ENCODE peak calls at places on chromosomes 12 and 14, in seven cellular contexts. N is breast epithelium, Y is pancreas, X is K562, Z is AG04450, V is sigmoid colon, T is cardiac muscle cell. O is an unnamed sample.

GRCh38 chr12:132190012-132190755 is 45.9 kb downstream of the NOC4L start:
- DNase-seq in N (no peak), Y (no peak), X (no peak), Z (no peak), V (no peak), T (peak; percentile 48), O (no peak)

GRCh38 chr12:65858831-65859230 is 34.5 kb downstream of the HMGA2 start:
- DNase-seq in N (no peak), Y (no peak), X (no peak), Z (no peak), V (no peak), T (no peak), O (no peak)

GRCh38 chr12:61993734-61994345 is 266.4 kb upstream of the USP15 start:
- DNase-seq in N (no peak), Y (no peak), X (peak; percentile 9), Z (no peak), V (no peak), T (peak; percentile 62), O (no peak)

GRCh38 chr12:17304503-17305347 is 698.8 kb upstream of the LMO3 start:
- DNase-seq in N (no peak), Y (no peak), X (no peak), Z (no peak), V (no peak), T (no peak), O (no peak)

GRCh38 chr12:112798019-112798760 is 6.6 kb downstream of the RPH3A start:
- DNase-seq in N (no peak), Y (no peak), X (no peak), Z (no peak), V (no peak), T (no peak), O (no peak)

GRCh38 chr14:60328588-60328987 is 79.6 kb downstream of the PPM1A start:
- DNase-seq in N (no peak), Y (no peak), X (no peak), Z (no peak), V (no peak), T (peak; percentile 23), O (no peak)

GRCh38 chr14:45838597-45838996 is 585.6 kb upstream of the MIS18BP1 start:
- DNase-seq in N (no peak), Y (no peak), X (no peak), Z (no peak), V (no peak), T (peak; percentile 2), O (no peak)

GRCh38 chr14:81565441-81566290 is 32.0 kb upstream of the SEL1L start:
- DNase-seq in N (no peak), Y (no peak), X (peak; percentile 16), Z (no peak), V (no peak), T (peak; percentile 50), O (no peak)

GRCh38 chr12:113445544-113446176 is 23.5 kb downstream of the SDSL start:
- DNase-seq in N (no peak), Y (no peak), X (no peak), Z (no peak), V (no peak), T (no peak), O (no peak)

GRCh38 chr12:102527256-102527720 is 46.9 kb upstream of the IGF1 start:
- DNase-seq in N (no peak), Y (no peak), X (no peak), Z (peak; percentile 15), V (no peak), T (no peak), O (no peak)

GRCh38 chr12:132204064-132204821 is 60.0 kb downstream of the NOC4L start:
- DNase-seq in N (no peak), Y (no peak), X (no peak), Z (no peak), V (no peak), T (no peak), O (no peak)

GRCh38 chr12:51746416-51746815 is 102.1 kb downstream of the FIGNL2 start:
- DNase-seq in N (no peak), Y (no peak), X (no peak), Z (no peak), V (no peak), T (no peak), O (no peak)

GRCh38 chr12:115451785-115452736 is 768.1 kb upstream of the TBX3 start:
- DNase-seq in N (no peak), Y (peak; percentile 48), X (peak; percentile 27), Z (no peak), V (no peak), T (peak; percentile 94), O (no peak)

GRCh38 chr12:92927436-92928116 is 1.5 kb downstream of the EEA1 start:
- DNase-seq in N (no peak), Y (no peak), X (peak; percentile 19), Z (no peak), V (no peak), T (no peak), O (no peak)

GRCh38 chr12:58455146-58455545 is 465.2 kb downstream of the LRIG3 start:
- DNase-seq in N (no peak), Y (no peak), X (no peak), Z (no peak), V (no peak), T (no peak), O (no peak)

GRCh38 chr12:67625004-67625403 is 23.5 kb upstream of the DYRK2 start:
- DNase-seq in N (no peak), Y (no peak), X (no peak), Z (no peak), V (no peak), T (no peak), O (no peak)

GRCh38 chr12:96520767-96521166 is 31.4 kb downstream of the CFAP54 start:
- DNase-seq in N (no peak), Y (no peak), X (no peak), Z (no peak), V (no peak), T (no peak), O (no peak)

GRCh38 chr14:38129192-38129591 is 78.5 kb upstream of the SSTR1 start:
- DNase-seq in N (no peak), Y (no peak), X (no peak), Z (no peak), V (no peak), T (no peak), O (no peak)

GRCh38 chr14:23366163-23366921 is 1.4 kb upstream of the EFS start:
- DNase-seq in N (peak; percentile 77), Y (peak; percentile 60), X (no peak), Z (peak; percentile 24), V (peak; percentile 90), T (peak; percentile 88), O (no peak)

GRCh38 chr12:63937381-63938168 is 93.1 kb downstream of the SRGAP1 start:
- DNase-seq in N (no peak), Y (no peak), X (no peak), Z (no peak), V (no peak), T (no peak), O (no peak)

GRCh38 chr12:45637706-45638105 is 91.8 kb upstream of the ARID2 start:
- DNase-seq in N (no peak), Y (no peak), X (no peak), Z (peak; percentile 73), V (no peak), T (no peak), O (no peak)

GRCh38 chr14:21771671-21772070 is 98.1 kb upstream of the OR4E1 start:
- DNase-seq in N (no peak), Y (no peak), X (no peak), Z (no peak), V (no peak), T (no peak), O (peak; percentile 46)

GRCh38 chr12:5430639-5431603 is 987 bp upstream of the NTF3 start:
- DNase-seq in N (no peak), Y (peak; percentile 35), X (no peak), Z (no peak), V (no peak), T (no peak), O (no peak)

GRCh38 chr12:51269174-51270066 is 795 bp downstream of the SMAGP start:
- DNase-seq in N (no peak), Y (peak; percentile 80), X (peak; percentile 67), Z (no peak), V (no peak), T (peak; percentile 67), O (peak; percentile 89)

GRCh38 chr12:15495742-15496141 is 173.4 kb downstream of the PTPRO start:
- DNase-seq in N (no peak), Y (no peak), X (no peak), Z (no peak), V (no peak), T (no peak), O (no peak)

GRCh38 chr14:60622920-60623263 is 26.4 kb downstream of the SIX1 start:
- DNase-seq in N (no peak), Y (no peak), X (no peak), Z (peak; percentile 32), V (no peak), T (no peak), O (no peak)

GRCh38 chr12:104634852-104635251 is 178.1 kb downstream of the CHST11 start:
- DNase-seq in N (no peak), Y (no peak), X (no peak), Z (no peak), V (no peak), T (no peak), O (no peak)

GRCh38 chr12:94616217-94616729 is 34.1 kb downstream of the TMCC3 start:
- DNase-seq in N (no peak), Y (no peak), X (peak; percentile 82), Z (no peak), V (peak; percentile 73), T (peak; percentile 51), O (peak; percentile 62)
- H3K4me3 ChIP-seq in N (peak overlapping the region; percentile 22), Y (peak overlapping the region; percentile 3), X (peak overlapping the region; percentile 1), Z (no peak overlapping the region), V (peak overlapping the region; percentile 25), T (no peak overlapping the region), O (peak overlapping the region; percentile 20)

GRCh38 chr14:79177106-79177505 is 1006.9 kb downstream of the NRXN3 start:
- DNase-seq in N (no peak), Y (no peak), X (no peak), Z (no peak), V (no peak), T (no peak), O (no peak)
- H3K9me3 ChIP-seq in N (no peaks in the 10 kb centered on the region), Y (no peaks in the 10 kb centered on the region), X (no peaks in the 10 kb centered on the region), Z (no peaks in the 10 kb centered on the region), V (no peaks in the 10 kb centered on the region), T (no peaks in the 10 kb centered on the region), O (no peaks in the 10 kb centered on the region)

DNA sequence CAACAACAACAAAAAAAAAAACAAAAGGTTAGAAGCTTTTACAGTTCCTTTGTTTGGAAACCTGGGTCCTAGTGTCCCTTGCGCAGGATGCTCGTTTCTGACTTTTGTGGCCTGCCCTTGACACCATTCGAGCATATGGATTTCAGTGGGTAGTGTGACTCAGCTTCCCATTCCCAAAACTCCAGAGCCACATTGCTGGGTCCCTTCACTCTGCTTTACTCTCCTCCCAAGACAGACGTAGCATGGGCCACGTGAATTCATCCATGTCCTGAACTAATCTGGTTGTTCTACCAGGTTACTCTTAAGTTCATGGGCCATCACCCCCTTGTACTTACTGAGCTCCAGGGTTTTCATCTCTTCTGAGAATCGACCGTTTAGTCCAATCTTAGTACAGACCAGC is 68.0 kb upstream of the MAX start:
- DNase-seq in N (no peak), Y (no peak), X (no peak), Z (no peak), V (no peak), T (no peak), O (no peak)
- H3K4me3 ChIP-seq in N (peak overlapping the region; percentile 58), Y (no peak overlapping the region), X (no peak overlapping the region), Z (peak overlapping the region; percentile 50), V (peak overlapping the region; percentile 8), T (no peak overlapping the region), O (no peak overlapping the region)

GRCh38 chr12:59643576-59643975 is 47.7 kb downstream of the SLC16A7 start:
- DNase-seq in N (no peak), Y (no peak), X (no peak), Z (no peak), V (no peak), T (no peak), O (no peak)
- H3K9me3 ChIP-seq in N (no peaks in the 10 kb centered on the region), Y (no peaks in the 10 kb centered on the region), X (no peaks in the 10 kb centered on the region), Z (no peaks in the 10 kb centered on the region), V (peaks cover 6% of the 10 kb centered on the region), T (no peaks in the 10 kb centered on the region), O (no peaks in the 10 kb centered on the region)

O was measured in Caco-2.